ENCODE peak calls at places on chromosomes 2 and 18, in nine cellular contexts. B, H, X, Y, K, T, D, E and R are unnamed samples.

GRCh38 chr2:68231061-68231372 is 21.3 kb downstream of the PPP3R1 start:
- DNase-seq in B (no peak), H (no peak), X (no peak), Y (no peak), K (no peak), T (no peak), D (no peak), E (no peak), R (no peak)

GRCh38 chr2:46915281-46915810 is at the start of gene MCFD2:
- DNase-seq in B (no peak), H (peak), X (peak), Y (peak), K (no peak), T (no peak), D (peak), E (peak), R (no peak)

GRCh38 chr2:191066281-191067233 is 52.6 kb upstream of the STAT1 start:
- DNase-seq in B (no peak), H (no peak), X (no peak), Y (no peak), K (no peak), T (no peak), D (no peak), E (no peak), R (no peak)

GRCh38 chr2:159290289-159290907 is 3.9 kb upstream of the WDSUB1 start:
- DNase-seq in B (no peak), H (no peak), X (no peak), Y (peak), K (peak), T (no peak), D (peak), E (no peak), R (no peak)

GRCh38 chr2:73112913-73113633 is at the start of gene RAB11FIP5:
- DNase-seq in B (no peak), H (peak), X (peak), Y (peak), K (peak), T (peak), D (peak), E (peak), R (peak)

GRCh38 chr18:28095041-28095440 is 81.9 kb downstream of the CDH2 start:
- DNase-seq in B (no peak), H (no peak), X (no peak), Y (no peak), K (peak), T (no peak), D (no peak), E (no peak), R (no peak)

GRCh38 chr2:224025874-224026273 is 13.2 kb downstream of the SERPINE2 start:
- DNase-seq in B (peak), H (no peak), X (no peak), Y (no peak), K (no peak), T (no peak), D (no peak), E (peak), R (no peak)

GRCh38 chr2:7847321-7847720 is 834.5 kb upstream of the ID2 start:
- DNase-seq in B (no peak), H (no peak), X (no peak), Y (no peak), K (no peak), T (peak), D (no peak), E (no peak), R (no peak)

GRCh38 chr2:176445831-176446433 is 176.7 kb downstream of the MTX2 start:
- DNase-seq in B (no peak), H (no peak), X (no peak), Y (no peak), K (peak), T (no peak), D (no peak), E (no peak), R (no peak)

GRCh38 chr2:206824219-206824618 is 58.8 kb downstream of the FASTKD2 start:
- DNase-seq in B (no peak), H (no peak), X (no peak), Y (no peak), K (no peak), T (no peak), D (no peak), E (no peak), R (no peak)

GRCh38 chr2:240637901-240638175 is 12.6 kb downstream of the GPR35 start:
- DNase-seq in B (no peak), H (no peak), X (no peak), Y (no peak), K (no peak), T (no peak), D (no peak), E (no peak), R (no peak)

GRCh38 chr2:222960126-222960525 is 91.9 kb upstream of the KCNE4 start:
- DNase-seq in B (peak), H (no peak), X (no peak), Y (no peak), K (peak), T (no peak), D (no peak), E (no peak), R (no peak)

GRCh38 chr2:173676647-173677046 is 288.5 kb downstream of the SP3 start:
- DNase-seq in B (no peak), H (no peak), X (no peak), Y (no peak), K (no peak), T (no peak), D (no peak), E (no peak), R (no peak)

GRCh38 chr2:69017080-69017479 is 4.1 kb downstream of the ANTXR1 start:
- DNase-seq in B (no peak), H (no peak), X (no peak), Y (no peak), K (peak), T (no peak), D (no peak), E (peak), R (no peak)

GRCh38 chr2:119702918-119703401 is 24.0 kb downstream of the TMEM177 start:
- DNase-seq in B (no peak), H (peak), X (peak), Y (peak), K (peak), T (peak), D (peak), E (peak), R (peak)

GRCh38 chr2:231711677-231712461 is 3.5 kb downstream of the PTMA start:
- DNase-seq in B (no peak), H (no peak), X (no peak), Y (no peak), K (no peak), T (no peak), D (no peak), E (no peak), R (no peak)

DNA sequence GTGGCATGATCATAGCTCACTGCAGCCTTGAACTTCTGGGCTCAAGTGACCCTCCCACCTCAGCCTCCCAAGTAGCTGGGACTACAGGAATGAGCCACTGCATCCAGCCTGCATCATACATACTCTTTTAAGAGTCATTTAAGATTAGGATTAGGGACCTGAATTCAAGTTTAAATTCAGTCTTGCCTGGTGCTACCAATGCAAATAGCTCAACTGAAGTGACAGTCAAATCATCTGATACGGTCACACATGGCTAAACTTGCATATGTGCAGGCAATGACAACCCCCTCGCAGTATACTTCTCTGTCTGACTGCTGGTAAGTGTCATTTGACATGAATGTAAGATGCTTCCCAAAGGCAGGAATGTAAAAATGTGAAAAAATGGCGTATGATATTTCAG is 31.8 kb upstream of the TMEM131 start:
- DNase-seq in B (peak), H (no peak), X (no peak), Y (peak), K (peak), T (no peak), D (no peak), E (no peak), R (no peak)
- H3K4me3 ChIP-seq in B (peak), H (no peak), X (no peak), Y (no peak), K (no peak), T (no peak), D (no peak), E (no peak), R (no peak)

DNA sequence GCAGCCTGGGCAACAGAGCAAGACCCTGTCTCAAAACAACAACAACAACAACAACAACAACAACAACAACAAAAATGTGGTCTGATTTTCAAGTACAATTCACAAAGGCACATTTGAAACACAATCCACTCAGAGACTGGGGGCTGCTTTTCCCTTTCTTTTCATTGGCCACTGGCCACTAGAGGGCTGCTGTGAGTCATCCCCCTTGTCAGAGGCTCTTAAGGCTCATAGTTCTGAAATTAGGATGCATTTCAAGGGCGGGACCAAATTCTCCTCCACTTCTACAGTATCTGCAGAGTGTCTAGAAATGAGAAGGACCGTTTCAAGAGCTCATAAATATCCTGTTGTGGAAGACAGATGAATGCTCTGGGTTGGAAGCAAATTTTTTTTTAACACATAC is 285.4 kb downstream of the NRXN1 start:
- DNase-seq in B (no peak), H (no peak), X (no peak), Y (no peak), K (peak), T (peak), D (no peak), E (peak), R (peak)
- TF ChIP-seq CTCF in B (peak), H (no peak), X (no peak), Y (peak), K (no peak), T (peak), D (peak), E (peak), R (peak)

DNA sequence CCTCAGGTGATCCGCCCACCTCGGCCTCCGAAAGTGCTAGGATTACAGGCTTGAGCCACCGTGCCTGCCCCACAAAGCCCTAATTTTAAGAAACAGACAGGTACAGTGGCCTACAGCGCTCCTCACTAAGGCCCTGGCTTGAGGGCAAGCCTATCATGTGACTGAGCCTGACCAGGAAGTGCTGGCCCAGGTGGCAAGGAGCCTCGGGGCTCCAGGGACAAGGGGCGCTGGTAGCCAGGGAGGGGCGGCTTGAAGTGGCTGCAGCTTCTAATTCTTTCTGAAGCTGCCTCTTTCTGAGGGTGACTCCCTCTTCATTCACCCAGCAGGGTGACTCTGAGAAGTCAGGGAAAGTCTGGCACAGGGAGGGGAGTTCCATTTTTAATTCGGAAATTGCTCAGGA is 115.8 kb downstream of the FAM210A start:
- DNase-seq in B (no peak), H (no peak), X (no peak), Y (no peak), K (no peak), T (peak), D (no peak), E (no peak), R (no peak)
- H3K27ac ChIP-seq in B (peak), H (peak), X (no peak), Y (no peak), K (no peak), T (peak), D (no peak), E (no peak), R (no peak)

GRCh38 chr18:32974421-32975165 is 201.8 kb upstream of the KLHL14 start:
- DNase-seq in B (no peak), H (peak), X (no peak), Y (no peak), K (peak), T (no peak), D (no peak), E (no peak), R (no peak)
- H3K4me3 ChIP-seq in B (no peak), H (no peak), X (no peak), Y (no peak), K (no peak), T (no peak), D (no peak), E (no peak), R (no peak)